ENCODE peak calls at places on chromosomes 13 and 19, in six cellular contexts. D, V, Y, Z, F and L are unnamed samples.

GRCh38 chr13:97621631-97622030 is 187.7 kb downstream of the RAP2A start:
- DNase-seq in D (no peak), V (no peak), F (no peak), Y (no peak), Z (no peak), L (no peak)

GRCh38 chr19:13002389-13002898 is 7.2 kb downstream of the NFIX start:
- DNase-seq in D (no peak), V (no peak), F (no peak), Y (no peak), Z (no peak), L (no peak)

GRCh38 chr13:23600100-23600499 is 29.9 kb downstream of the TNFRSF19 start:
- DNase-seq in Z (no peak), D (no peak), V (no peak), F (no peak), Y (no peak), L (no peak)

GRCh38 chr13:75480691-75481175 is 1.2 kb downstream of the TBC1D4 start:
- DNase-seq in V (peak; percentile 87), Z (peak; percentile 58), Y (peak; percentile 59), F (peak; percentile 63), D (peak; percentile 63), L (peak; percentile 56)

GRCh38 chr19:19444694-19445155 is 39.2 kb downstream of the GATAD2A start:
- DNase-seq in Z (peak; percentile 61), Y (no peak), D (no peak), F (peak; percentile 30), V (peak; percentile 33), L (peak; percentile 57)

GRCh38 chr13:97273341-97273831 is 51.3 kb downstream of the MBNL2 start:
- DNase-seq in Y (no peak), F (peak; percentile 45), D (no peak), V (no peak), Z (no peak), L (peak; percentile 21)

GRCh38 chr13:96053003-96053703 is at the start of gene UGGT2:
- DNase-seq in Z (peak; percentile 97), F (peak; percentile 94), Y (peak; percentile 92), V (peak; percentile 91), D (peak; percentile 91), L (peak; percentile 94)

GRCh38 chr13:59461411-59461810 is 702.3 kb downstream of the DIAPH3 start:
- DNase-seq in Z (no peak), F (no peak), V (no peak), Y (no peak), D (no peak), L (no peak)

GRCh38 chr13:87384099-87384498 is 287.1 kb upstream of the SLITRK5 start:
- DNase-seq in V (no peak), D (no peak), Y (no peak), Z (no peak), F (no peak), L (no peak)

GRCh38 chr19:37342753-37343152 is 28.1 kb upstream of the ZNF527 start:
- DNase-seq in V (no peak), Y (no peak), F (peak; percentile 5), Z (peak; percentile 27), D (no peak), L (no peak)

DNA sequence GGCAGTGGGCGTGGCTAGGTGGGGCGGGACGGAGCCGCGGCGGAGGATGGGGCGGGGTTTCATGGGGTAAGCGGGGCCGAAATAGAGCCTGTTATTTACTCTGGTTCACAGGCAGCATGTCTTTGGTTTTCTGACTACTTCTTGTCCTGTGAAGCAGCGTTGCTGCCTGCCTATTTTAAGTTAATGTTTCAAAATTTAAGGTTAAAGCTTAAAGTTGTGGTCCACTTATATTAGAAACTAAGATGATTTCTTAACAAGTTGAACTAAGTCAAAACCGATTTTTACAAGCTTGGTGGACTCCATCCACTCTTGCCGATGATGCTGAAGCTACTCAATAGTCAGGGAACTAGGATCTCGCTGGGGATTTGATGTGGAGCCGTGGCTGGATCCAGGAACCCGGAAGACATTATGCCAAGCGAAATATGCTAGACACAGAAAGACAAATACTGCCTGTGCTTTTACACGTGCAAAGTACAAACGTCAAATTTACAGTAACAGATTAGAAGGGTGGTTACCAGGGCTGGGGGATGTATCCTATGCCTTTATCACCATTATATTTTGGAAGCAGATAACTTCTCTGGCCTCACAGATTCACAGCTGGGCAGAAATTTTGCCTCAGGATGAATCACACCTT is 456 bp upstream of the ZNF616 start:
- DNase-seq in Y (no peak), D (no peak), F (no peak), V (no peak), Z (no peak), L (no peak)
- H3K4me3 ChIP-seq in Y (peak overlapping the region; percentile 64), D (peak overlapping the region; percentile 98), F (peak overlapping the region; percentile 27), V (peak overlapping the region; percentile 91), Z (no peak overlapping the region), L (peak overlapping the region; percentile 40)

DNA sequence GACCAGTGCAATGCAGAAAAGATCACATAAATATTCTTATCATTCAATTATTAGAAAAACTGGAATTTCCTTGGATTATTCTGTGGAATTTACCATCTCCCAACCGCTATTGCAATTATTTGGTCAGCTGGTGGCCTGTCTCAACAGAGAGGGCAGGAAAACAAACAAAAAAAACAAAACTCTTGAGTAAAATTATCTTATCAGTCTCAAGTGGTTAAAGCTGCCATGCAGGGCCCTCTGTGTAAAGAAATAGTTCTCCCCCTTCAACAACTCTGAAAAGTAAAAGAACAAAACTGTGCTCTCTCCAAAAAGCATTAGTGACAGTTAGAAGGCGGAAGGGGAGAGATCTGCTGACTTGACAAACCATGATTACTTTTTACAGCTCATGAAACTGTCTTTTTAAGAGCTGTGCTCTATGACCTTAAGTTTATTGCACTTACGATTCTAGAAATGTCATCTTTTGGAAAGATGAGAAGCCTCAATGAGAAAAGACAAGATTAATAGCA is 152.3 kb downstream of the DLEU7 start:
- DNase-seq in Z (peak; percentile 58), Y (no peak), F (no peak), D (no peak), V (no peak), L (peak; percentile 25)
- TF ChIP-seq CTCF in Z (no peak), Y (no peak), F (no peak), D (no peak), V (no peak), L (no peak)

DNA sequence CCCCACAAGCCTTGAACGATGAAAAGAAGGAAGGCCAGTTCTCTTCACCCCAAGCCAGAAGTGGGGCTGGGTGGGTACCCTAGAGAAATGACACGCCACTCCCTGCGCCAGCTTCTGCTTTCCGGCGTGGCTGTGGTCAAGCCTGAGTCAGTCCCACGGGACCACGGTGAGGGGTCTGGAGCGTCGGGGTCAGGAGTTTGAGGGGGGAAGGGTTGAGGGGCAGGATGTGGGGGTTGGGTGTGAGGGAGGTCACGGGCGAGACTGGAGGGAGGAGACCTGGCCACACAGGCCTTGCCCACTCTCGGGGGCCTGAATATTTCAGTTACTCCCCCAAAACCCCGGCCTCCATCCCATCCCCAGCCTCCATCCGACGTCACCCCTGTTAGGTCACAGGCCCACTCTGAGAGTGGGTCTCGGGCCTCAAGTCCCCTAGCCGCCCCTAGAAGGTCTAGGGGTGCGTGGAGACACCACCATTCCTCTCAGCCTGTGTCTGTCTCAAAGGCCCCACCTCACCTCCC is 500 bp upstream of the IFI30 start:
- DNase-seq in D (no peak), V (no peak), Y (no peak), F (peak; percentile 71), Z (no peak), L (peak; percentile 61)
- H3K4me3 ChIP-seq in D (peak overlapping the region; percentile 85), V (peak overlapping the region; percentile 82), Y (peak overlapping the region; percentile 62), F (peak overlapping the region; percentile 56), Z (peak overlapping the region; percentile 76), L (peak overlapping the region; percentile 80)

GRCh38 chr13:57624565-57625435 is 6.7 kb upstream of the PCDH17 start:
- DNase-seq in F (peak; percentile 62), V (peak; percentile 64), D (no peak), Y (peak; percentile 51), Z (peak; percentile 68), L (peak; percentile 60)
- TF ChIP-seq CTCF in F (peak; percentile 85), V (peak; percentile 78), D (peak; percentile 57), Y (peak; percentile 43), Z (peak; percentile 81), L (peak; percentile 87)

DNA sequence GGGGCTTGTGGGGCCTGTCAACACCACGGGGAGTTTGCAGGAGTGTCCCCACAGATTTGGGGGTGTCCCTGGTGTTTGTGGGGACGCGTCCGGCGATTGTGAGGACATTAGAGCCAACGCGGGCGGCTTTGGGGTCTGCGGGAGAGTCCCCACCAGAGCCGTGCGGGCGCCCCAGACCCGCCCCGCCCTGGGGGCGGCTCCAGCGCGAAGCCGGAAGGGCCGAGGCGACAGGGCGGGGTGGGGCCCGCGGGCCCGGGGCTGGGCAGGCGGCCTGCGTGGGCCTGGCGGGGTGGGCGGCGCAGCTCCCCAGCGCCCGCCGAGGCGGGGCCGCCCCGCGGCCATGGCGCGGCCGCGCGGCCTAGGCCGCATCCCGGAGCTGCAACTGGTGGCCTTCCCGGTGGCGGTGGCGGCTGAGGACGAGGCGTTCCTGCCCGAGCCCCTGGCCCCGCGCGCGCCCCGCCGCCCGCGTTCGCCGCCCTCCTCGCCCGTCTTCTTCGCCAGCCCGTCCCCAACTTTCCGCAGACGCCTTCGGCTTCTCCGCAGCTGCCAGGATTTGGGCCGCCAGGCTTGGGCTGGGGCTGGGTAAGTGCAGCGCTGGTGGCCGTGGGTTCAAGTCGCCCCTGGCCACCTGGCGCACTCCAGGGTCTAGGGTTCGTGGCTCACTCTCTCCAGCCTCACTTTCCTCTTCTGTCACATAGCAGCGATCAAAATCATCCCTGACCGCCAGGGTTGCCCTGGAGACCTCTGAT is 10.3 kb downstream of the PDE4A start:
- DNase-seq in Y (no peak), F (no peak), V (peak; percentile 30), Z (peak; percentile 64), D (no peak), L (peak; percentile 43)
- H3K4me3 ChIP-seq in Y (peak overlapping the region; percentile 50), F (peak overlapping the region; percentile 54), V (peak overlapping the region; percentile 56), Z (peak overlapping the region; percentile 68), D (peak overlapping the region; percentile 48), L (peak overlapping the region; percentile 76)

GRCh38 chr19:55638864-55639359 is 1.9 kb upstream of the ZNF580 start:
- DNase-seq in D (no peak), Y (peak; percentile 87), Z (peak; percentile 38), F (peak; percentile 57), V (peak; percentile 64), L (no peak)
- TF ChIP-seq CTCF in D (peak; percentile 81), Y (peak; percentile 54), Z (peak; percentile 49), F (peak; percentile 48), V (peak; percentile 81), L (peak; percentile 54)

DNA sequence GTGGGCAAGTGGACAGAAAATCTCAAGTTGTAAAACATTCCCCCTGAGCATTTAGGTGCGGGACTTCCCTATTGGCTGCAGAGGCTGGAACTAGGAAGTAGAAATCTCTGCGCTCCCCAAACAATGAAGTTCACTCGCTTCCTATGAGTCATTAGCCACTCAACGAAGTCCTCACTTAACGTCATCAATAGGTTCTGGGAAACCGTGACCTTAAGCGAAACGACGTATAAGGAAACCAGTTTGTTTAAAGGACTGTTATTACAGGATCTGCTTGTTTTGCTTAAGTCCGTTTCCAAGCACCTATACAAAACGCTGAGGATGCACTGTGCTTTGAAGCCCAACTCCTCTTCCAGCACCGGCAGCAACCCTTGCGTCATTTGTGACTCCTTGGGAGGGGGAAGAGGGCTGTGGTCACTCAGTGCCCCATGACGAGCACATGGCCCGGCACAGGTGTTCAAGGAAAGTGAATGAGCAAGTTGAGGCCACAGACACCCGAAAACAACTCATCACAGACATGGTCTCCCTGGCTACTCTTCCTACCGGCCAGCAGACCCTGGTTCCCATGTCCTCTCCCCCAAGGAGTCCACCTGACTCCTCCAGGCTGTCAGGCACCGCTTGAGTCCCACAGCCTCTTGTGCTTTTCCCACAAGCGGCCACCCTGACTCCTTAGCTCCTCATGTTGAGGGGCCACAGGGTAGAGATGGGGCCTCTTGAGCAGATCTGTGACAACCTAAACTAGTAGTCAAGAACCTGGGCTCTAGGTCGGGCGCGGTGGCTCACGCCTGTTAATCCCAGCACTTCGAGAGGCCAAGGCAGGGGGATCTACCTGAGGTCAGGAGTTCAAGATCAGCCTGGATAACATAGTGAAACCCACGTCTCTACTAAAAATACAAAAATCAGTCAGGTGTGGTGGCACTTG is 4.8 kb downstream of the RPS16 start:
- DNase-seq in F (peak; percentile 98), V (peak; percentile 93), Z (peak; percentile 95), D (peak; percentile 97), Y (peak; percentile 100), L (peak; percentile 86)
- H3K4me3 ChIP-seq in F (no peak overlapping the region), V (no peak overlapping the region), Z (no peak overlapping the region), D (no peak overlapping the region), Y (peak overlapping the region; percentile 5), L (no peak overlapping the region)